ENCODE peak calls at places on chromosome 20, in seven cellular contexts. D is psoas muscle, Z is left ventricle myocardium inferior, J is mammary epithelial cell, B is bronchial epithelial cell, Q is sigmoid colon, N is heart left ventricle. W is an unnamed sample. For H3K27me3, the result is how much of the 10 kb centered on the place peaks cover.

GRCh38 chr20:19672498-19672897 is 85.6 kb upstream of the RIN2 start:
- DNase-seq in D (no peak), Z (no peak), J (no peak), B (no peak), Q (no peak), N (no peak), W (no peak)

GRCh38 chr20:20396794-20397193 is 28.9 kb downstream of the INSM1 start:
- DNase-seq in D (no peak), Z (no peak), J (no peak), B (no peak), Q (no peak), N (no peak), W (no peak)

GRCh38 chr20:44251284-44251683 is 4.2 kb downstream of the GDAP1L1 start:
- DNase-seq in D (no peak), Z (no peak), J (no peak), B (no peak), Q (no peak), N (no peak), W (no peak)

GRCh38 chr20:44407402-44408184 is 52.1 kb downstream of the HNF4A start:
- DNase-seq in D (no peak), Z (no peak), J (peak), B (peak), Q (no peak), N (no peak), W (no peak)

GRCh38 chr20:44057698-44058675 is 129.0 kb downstream of the JPH2 start:
- DNase-seq in D (no peak), Z (no peak), J (no peak), B (no peak), Q (peak), N (no peak), W (no peak)

GRCh38 chr20:2246081-2246491 is 49.7 kb upstream of the TGM3 start:
- DNase-seq in D (no peak), Z (no peak), J (no peak), B (no peak), Q (no peak), N (no peak), W (no peak)

GRCh38 chr20:20785226-20785625 is 72.8 kb upstream of the RALGAPA2 start:
- DNase-seq in D (no peak), Z (no peak), J (no peak), B (no peak), Q (no peak), N (no peak), W (no peak)

GRCh38 chr20:15654208-15654649 is 919.0 kb downstream of the KIF16B start:
- DNase-seq in D (no peak), Z (no peak), J (peak), B (peak), Q (no peak), N (no peak), W (no peak)

GRCh38 chr20:45095753-45096371 is 5.1 kb downstream of the KCNS1 start:
- DNase-seq in D (no peak), Z (no peak), J (peak), B (peak), Q (no peak), N (peak), W (no peak)

GRCh38 chr20:34708621-34709043 is 4.5 kb downstream of the TP53INP2 start:
- DNase-seq in D (peak), Z (peak), J (no peak), B (no peak), Q (peak), N (peak), W (peak)

GRCh38 chr20:13017883-13018535 is 9.2 kb downstream of the SPTLC3 start:
- DNase-seq in D (no peak), Z (no peak), J (no peak), B (no peak), Q (no peak), N (no peak), W (no peak)

GRCh38 chr20:23448167-23448566 is 4.5 kb downstream of the CST11 start:
- DNase-seq in D (no peak), Z (no peak), J (no peak), B (no peak), Q (no peak), N (no peak), W (no peak)

GRCh38 chr20:41889871-41890224 is 271.7 kb upstream of the CHD6 start:
- DNase-seq in D (no peak), Z (no peak), J (peak), B (peak), Q (no peak), N (no peak), W (no peak)

GRCh38 chr20:59014680-59015389 is 4.4 kb upstream of the TUBB1 start:
- DNase-seq in D (no peak), Z (no peak), J (no peak), B (no peak), Q (peak), N (no peak), W (peak)

GRCh38 chr20:41345729-41346067 is 5.1 kb downstream of the LPIN3 start:
- DNase-seq in D (no peak), Z (no peak), J (no peak), B (no peak), Q (no peak), N (no peak), W (no peak)

GRCh38 chr20:36885355-36885754 is 9.4 kb downstream of the TLDC2 start:
- DNase-seq in D (no peak), Z (no peak), J (no peak), B (no peak), Q (no peak), N (no peak), W (no peak)

GRCh38 chr20:23651117-23651516 is 13.4 kb upstream of the CST3 start:
- DNase-seq in D (no peak), Z (no peak), J (no peak), B (no peak), Q (no peak), N (no peak), W (no peak)

GRCh38 chr20:51480507-51481270 is 61.8 kb downstream of the NFATC2 start:
- DNase-seq in D (no peak), Z (no peak), J (no peak), B (no peak), Q (no peak), N (no peak), W (no peak)

GRCh38 chr20:6038256-6038655 is 15.6 kb downstream of the LRRN4 start:
- DNase-seq in D (no peak), Z (peak), J (no peak), B (no peak), Q (no peak), N (peak), W (no peak)

GRCh38 chr20:38473353-38473795 is 731 bp downstream of the RALGAPB start:
- DNase-seq in D (no peak), Z (no peak), J (no peak), B (no peak), Q (no peak), N (no peak), W (no peak)

GRCh38 chr20:32327087-32327681 is 30.9 kb upstream of the ASXL1 start:
- DNase-seq in D (no peak), Z (no peak), J (no peak), B (no peak), Q (no peak), N (no peak), W (no peak)

GRCh38 chr20:10671850-10672578 is 1.8 kb downstream of the JAG1 start:
- DNase-seq in D (peak), Z (peak), J (no peak), B (no peak), Q (peak), N (peak), W (peak)

GRCh38 chr20:54716169-54716747 is 240.9 kb downstream of the DOK5 start:
- DNase-seq in D (no peak), Z (no peak), J (no peak), B (no peak), Q (no peak), N (no peak), W (no peak)

GRCh38 chr20:45406260-45407066 is 1.6 kb upstream of the DBNDD2 start:
- DNase-seq in D (peak), Z (peak), J (peak), B (peak), Q (peak), N (peak), W (peak)

GRCh38 chr20:46027245-46027853 is 1.7 kb upstream of the SLC12A5 start:
- DNase-seq in D (no peak), Z (no peak), J (peak), B (peak), Q (no peak), N (no peak), W (no peak)

GRCh38 chr20:50762045-50762422 is 30.7 kb downstream of the PARD6B start:
- DNase-seq in D (no peak), Z (no peak), J (no peak), B (no peak), Q (no peak), N (no peak), W (peak)

GRCh38 chr20:36319356-36320260 is 13.5 kb downstream of the DLGAP4 start:
- DNase-seq in D (peak), Z (no peak), J (no peak), B (no peak), Q (no peak), N (no peak), W (no peak)

GRCh38 chr20:52295556-52295955 is 104.0 kb upstream of the ZFP64 start:
- DNase-seq in D (no peak), Z (no peak), J (no peak), B (peak), Q (no peak), N (no peak), W (no peak)

GRCh38 chr20:59812286-59813125 is 120.9 kb downstream of the SYCP2 start:
- DNase-seq in D (no peak), Z (no peak), J (no peak), B (no peak), Q (no peak), N (no peak), W (peak)

GRCh38 chr20:46021361-46022359 is 7.4 kb upstream of the SLC12A5 start:
- DNase-seq in D (peak), Z (no peak), J (no peak), B (no peak), Q (no peak), N (no peak), W (no peak)

GRCh38 chr20:420721-421574 is 12.8 kb downstream of the RBCK1 start:
- DNase-seq in D (no peak), Z (no peak), J (no peak), B (no peak), Q (no peak), N (no peak), W (no peak)

GRCh38 chr20:63072231-63072791 is 65.5 kb upstream of the BHLHE23 start:
- DNase-seq in D (peak), Z (no peak), J (no peak), B (no peak), Q (peak), N (no peak), W (no peak)

GRCh38 chr20:63073738-63074065 is 66.9 kb upstream of the BHLHE23 start:
- DNase-seq in D (peak), Z (no peak), J (no peak), B (no peak), Q (peak), N (no peak), W (no peak)

GRCh38 chr20:63074182-63074581 is 67.4 kb upstream of the BHLHE23 start:
- DNase-seq in D (peak), Z (no peak), J (no peak), B (no peak), Q (no peak), N (no peak), W (no peak)

GRCh38 chr20:63074631-63075030 is 67.9 kb upstream of the BHLHE23 start:
- DNase-seq in D (peak), Z (no peak), J (no peak), B (no peak), Q (peak), N (no peak), W (no peak)

DNA sequence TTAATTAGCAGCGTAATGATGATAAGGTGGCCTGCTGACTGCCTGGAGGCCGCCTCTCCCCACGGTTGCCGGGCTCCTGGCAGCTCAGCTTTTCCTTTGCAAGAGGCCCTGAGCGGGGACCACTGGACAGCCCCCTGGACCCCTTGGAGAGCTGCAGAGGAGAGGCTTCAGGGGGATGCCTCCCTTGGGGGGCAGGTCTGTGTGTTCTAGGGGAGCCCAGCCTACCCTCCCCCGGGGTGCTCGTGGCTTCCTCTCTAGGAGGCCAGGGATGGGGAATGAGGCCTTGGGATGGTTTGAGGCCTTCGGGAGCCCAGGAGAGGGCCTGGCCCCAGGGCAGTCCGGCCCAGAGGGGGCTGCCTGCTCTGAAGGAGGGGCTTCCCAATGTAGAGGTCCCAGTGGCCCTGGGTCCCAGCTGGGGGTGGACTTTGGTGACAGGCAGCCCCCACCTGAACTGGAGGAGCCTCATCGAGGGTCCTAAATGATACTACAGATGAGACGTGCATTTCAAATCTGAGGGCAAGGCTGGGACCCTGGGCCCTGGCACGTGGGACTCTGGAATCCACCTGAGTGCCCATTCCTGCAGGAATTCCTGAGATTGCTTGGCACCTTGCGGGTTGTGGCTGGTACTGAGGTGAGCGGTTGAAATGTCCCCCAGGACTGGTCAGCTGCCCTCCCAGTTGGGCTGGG is 66.4 kb upstream of the BHLHE23 start:
- DNase-seq in D (peak), Z (no peak), J (no peak), B (no peak), Q (peak), N (no peak), W (no peak)
- H3K27me3 ChIP-seq in D (under half), Z (half or more), J (under half), B (under half), Q (under half), N (under half), W (under half)

GRCh38 chr20:4083103-4083864 is 67.9 kb upstream of the RNF24 start:
- DNase-seq in D (no peak), Z (no peak), J (no peak), B (no peak), Q (peak), N (no peak), W (peak)
- H3K4me3 ChIP-seq in D (no peak), Z (no peak), J (no peak), B (no peak), Q (no peak), N (no peak), W (no peak)

GRCh38 chr20:57749861-57750260 is 40.0 kb upstream of the PMEPA1 start:
- DNase-seq in D (no peak), Z (no peak), J (no peak), B (no peak), Q (peak), N (no peak), W (no peak)
- TF ChIP-seq CTCF in D (no peak), Z (no peak), J (no peak), B (no peak), Q (no peak), N (no peak), W (no peak)

GRCh38 chr20:48457261-48458002 is 370.4 kb downstream of the PREX1 start:
- DNase-seq in D (no peak), Z (no peak), J (no peak), B (no peak), Q (peak), N (no peak), W (no peak)

GRCh38 chr20:48455606-48456360 is 372.0 kb downstream of the PREX1 start:
- DNase-seq in D (no peak), Z (no peak), J (peak), B (peak), Q (peak), N (no peak), W (no peak)

GRCh38 chr20:48456361-48457184 is 371.2 kb downstream of the PREX1 start:
- DNase-seq in D (no peak), Z (no peak), J (no peak), B (no peak), Q (peak), N (no peak), W (no peak)

GRCh38 chr20:48453477-48454093 is 374.2 kb downstream of the PREX1 start:
- DNase-seq in D (no peak), Z (no peak), J (no peak), B (peak), Q (no peak), N (no peak), W (no peak)

GRCh38 chr20:48454721-48455490 is 372.9 kb downstream of the PREX1 start:
- DNase-seq in D (no peak), Z (no peak), J (no peak), B (no peak), Q (no peak), N (no peak), W (no peak)
- H3K27me3 ChIP-seq in D (under half), Z (under half), J (under half), B (under half), Q (under half), N (under half), W (under half)

W was measured in right atrium auricular region.